ENCODE peak calls at places on chromosomes 4 and X, in six cellular contexts. C, R, J, L, H and A are unnamed samples.

GRCh38 chr4:86543560-86544312 is 50.4 kb upstream of the PTPN13 start:
- DNase-seq in C (peak), L (no peak), H (no peak), R (peak), J (no peak), A (no peak)

GRCh38 chr4:154506253-154506652 is 14.7 kb upstream of the DCHS2 start:
- DNase-seq in R (peak), L (no peak), H (no peak), J (no peak), C (peak), A (peak)

GRCh38 chrX:17380221-17380620 is 5.2 kb downstream of the NHS start:
- DNase-seq in L (no peak), C (no peak), R (no peak), J (no peak), H (no peak), A (no peak)

GRCh38 chr4:163895369-163896005 is 401.0 kb downstream of the TMA16 start:
- DNase-seq in C (no peak), J (no peak), R (no peak), H (no peak), L (no peak), A (no peak)

GRCh38 chr4:158807696-158808095 is 38.9 kb downstream of the FNIP2 start:
- DNase-seq in C (no peak), L (no peak), J (no peak), R (no peak), H (no peak), A (no peak)

GRCh38 chrX:38275615-38276014 is 51.7 kb downstream of the RPGR start:
- DNase-seq in L (no peak), H (no peak), R (peak), C (peak), J (peak), A (no peak)

GRCh38 chrX:97238632-97239031 is 354.9 kb downstream of the RPA4 start:
- DNase-seq in H (no peak), R (peak), C (no peak), L (no peak), J (peak), A (no peak)

GRCh38 chrX:13094780-13095425 is 50.5 kb upstream of the FAM9C start:
- DNase-seq in H (no peak), C (no peak), J (no peak), L (no peak), R (no peak), A (no peak)

GRCh38 chr4:1232661-1233621 is 16.0 kb downstream of the CTBP1 start:
- DNase-seq in H (no peak), L (no peak), R (no peak), J (no peak), C (no peak), A (no peak)

GRCh38 chr4:101307901-101308300 is 39.4 kb downstream of the PPP3CA start:
- DNase-seq in L (no peak), C (no peak), J (no peak), H (no peak), R (no peak), A (no peak)

GRCh38 chr4:38034986-38035882 is 75.0 kb downstream of the PTTG2 start:
- DNase-seq in C (peak), J (peak), L (no peak), R (peak), H (no peak), A (peak)

GRCh38 chr4:54744487-54744886 is 86.7 kb downstream of the KIT start:
- DNase-seq in C (no peak), J (no peak), L (no peak), R (no peak), H (no peak), A (no peak)

GRCh38 chr4:152458801-152459302 is 77.0 kb downstream of the FBXW7 start:
- DNase-seq in J (no peak), C (no peak), H (no peak), L (no peak), R (no peak), A (no peak)

GRCh38 chr4:83153312-83153915 is 38.9 kb upstream of the PLAC8 start:
- DNase-seq in C (no peak), L (no peak), H (no peak), R (no peak), J (no peak), A (no peak)

GRCh38 chr4:52665592-52665991 is 6.5 kb upstream of the USP46 start:
- DNase-seq in L (no peak), C (peak), R (no peak), J (no peak), H (no peak), A (peak)

GRCh38 chr4:89657931-89658700 is 178.8 kb downstream of the SNCA start:
- DNase-seq in H (no peak), J (peak), R (peak), C (peak), L (no peak), A (peak)

GRCh38 chrX:54807524-54808108 is at the start of gene MAGED2:
- DNase-seq in C (peak), L (no peak), H (no peak), R (no peak), J (no peak), A (peak)

GRCh38 chrX:96918864-96919263 is 35.2 kb downstream of the RPA4 start:
- DNase-seq in C (no peak), H (no peak), J (no peak), L (no peak), R (no peak), A (no peak)

GRCh38 chrX:139298437-139298836 is 232.1 kb upstream of the F9 start:
- DNase-seq in C (no peak), H (no peak), J (no peak), L (no peak), R (no peak), A (no peak)

GRCh38 chrX:40146471-40147398 is 49.0 kb upstream of the BCOR start:
- DNase-seq in R (peak), H (no peak), C (peak), L (no peak), J (no peak), A (peak)

GRCh38 chr4:159308571-159309340 is 205.9 kb downstream of the RAPGEF2 start:
- DNase-seq in L (no peak), C (peak), R (peak), J (no peak), H (no peak), A (no peak)

GRCh38 chr4:65367306-65367705 is 303.0 kb downstream of the EPHA5 start:
- DNase-seq in J (no peak), L (no peak), R (peak), C (no peak), H (no peak), A (no peak)

GRCh38 chr4:47032405-47033106 is 1.2 kb downstream of the GABRB1 start:
- DNase-seq in R (peak), L (peak), J (peak), C (peak), H (peak), A (peak)

GRCh38 chr4:10810411-10810810 is 125.8 kb upstream of the CLNK start:
- DNase-seq in J (no peak), L (no peak), C (no peak), H (no peak), R (no peak), A (no peak)

GRCh38 chr4:151569650-151570049 is 160.7 kb downstream of the FHIP1A start:
- DNase-seq in J (no peak), R (no peak), H (no peak), C (peak), L (no peak), A (no peak)

GRCh38 chr4:168651864-168652263 is 155.0 kb downstream of the PALLD start:
- DNase-seq in L (no peak), C (no peak), J (no peak), R (no peak), H (no peak), A (no peak)

GRCh38 chrX:14032383-14032782 is 2.7 kb upstream of the GEMIN8 start:
- DNase-seq in J (peak), L (peak), H (peak), C (peak), R (peak), A (peak)

GRCh38 chr4:180164799-180165198 is 2078.4 kb upstream of the TENM3 start:
- DNase-seq in H (no peak), R (no peak), C (peak), L (no peak), J (peak), A (no peak)

GRCh38 chr4:2395038-2395437 is 23.4 kb downstream of the ZFYVE28 start:
- DNase-seq in H (no peak), J (no peak), C (no peak), L (no peak), R (no peak), A (no peak)

GRCh38 chr4:111454961-111455360 is 690.3 kb upstream of the FAM241A start:
- DNase-seq in L (no peak), C (no peak), J (no peak), R (no peak), H (no peak), A (no peak)